ENCODE peak calls at places on chromosomes 2 and 18, in nine cellular contexts. One of them, this sample, is unnamed.

GRCh38 chr2:74028290-74028689 is 43.6 kb downstream of the TET3 start:
- DNase-seq in GM12891: no peak
- DNase-seq in OCI-M1: no peak
- DNase-seq in endodermal cell: no peak
- DNase-seq in stimulated activated CD4-positive, alpha-beta T cell treated with anti-CD3 and anti-CD28 coated beads, Interleukin-2, amount 100 ng/mL, for 48 hours: no peak
- DNase-seq in hippocampal formation: no peak
- DNase-seq in renal cortical epithelial cell: no peak
- DNase-seq in Daoy: no peak
- DNase-seq in transverse colon: no peak
- DNase-seq in this sample: no peak

GRCh38 chr18:75125359-75126331 is 83.3 kb downstream of the PTGR3 start:
- DNase-seq in GM12891: no peak
- DNase-seq in OCI-M1: no peak
- DNase-seq in endodermal cell: peak; percentile 79
- DNase-seq in stimulated activated CD4-positive, alpha-beta T cell treated with anti-CD3 and anti-CD28 coated beads, Interleukin-2, amount 100 ng/mL, for 48 hours: no peak
- DNase-seq in hippocampal formation: no peak
- DNase-seq in renal cortical epithelial cell: no peak
- DNase-seq in Daoy: peak; percentile 52
- DNase-seq in transverse colon: no peak
- DNase-seq in this sample: no peak

GRCh38 chr2:74822771-74823283 is 11.1 kb upstream of the HK2 start:
- DNase-seq in GM12891: no peak
- DNase-seq in OCI-M1: no peak
- DNase-seq in endodermal cell: peak; percentile 55
- DNase-seq in stimulated activated CD4-positive, alpha-beta T cell treated with anti-CD3 and anti-CD28 coated beads, Interleukin-2, amount 100 ng/mL, for 48 hours: no peak
- DNase-seq in hippocampal formation: no peak
- DNase-seq in renal cortical epithelial cell: no peak
- DNase-seq in Daoy: no peak
- DNase-seq in transverse colon: no peak
- DNase-seq in this sample: no peak

GRCh38 chr2:177324797-177325196 is 60.3 kb upstream of the NFE2L2 start:
- DNase-seq in GM12891: no peak
- DNase-seq in OCI-M1: no peak
- DNase-seq in endodermal cell: no peak
- DNase-seq in stimulated activated CD4-positive, alpha-beta T cell treated with anti-CD3 and anti-CD28 coated beads, Interleukin-2, amount 100 ng/mL, for 48 hours: no peak
- DNase-seq in hippocampal formation: no peak
- DNase-seq in renal cortical epithelial cell: no peak
- DNase-seq in Daoy: no peak
- DNase-seq in transverse colon: no peak
- DNase-seq in this sample: no peak

GRCh38 chr2:236998250-236998649 is 87.4 kb upstream of the COPS8 start:
- DNase-seq in GM12891: no peak
- DNase-seq in OCI-M1: no peak
- DNase-seq in endodermal cell: no peak
- DNase-seq in stimulated activated CD4-positive, alpha-beta T cell treated with anti-CD3 and anti-CD28 coated beads, Interleukin-2, amount 100 ng/mL, for 48 hours: no peak
- DNase-seq in hippocampal formation: no peak
- DNase-seq in renal cortical epithelial cell: peak; percentile 65
- DNase-seq in Daoy: peak; percentile 15
- DNase-seq in transverse colon: no peak
- DNase-seq in this sample: no peak

GRCh38 chr2:190110131-190110530 is 47.6 kb upstream of the MSTN start:
- DNase-seq in GM12891: no peak
- DNase-seq in OCI-M1: no peak
- DNase-seq in endodermal cell: no peak
- DNase-seq in stimulated activated CD4-positive, alpha-beta T cell treated with anti-CD3 and anti-CD28 coated beads, Interleukin-2, amount 100 ng/mL, for 48 hours: no peak
- DNase-seq in hippocampal formation: peak; percentile 35
- DNase-seq in renal cortical epithelial cell: no peak
- DNase-seq in Daoy: no peak
- DNase-seq in transverse colon: no peak
- DNase-seq in this sample: no peak

GRCh38 chr2:227238242-227239237 is 74.1 kb downstream of the COL4A3 start:
- DNase-seq in GM12891: peak; percentile 27
- DNase-seq in OCI-M1: peak; percentile 75
- DNase-seq in endodermal cell: peak; percentile 92
- DNase-seq in stimulated activated CD4-positive, alpha-beta T cell treated with anti-CD3 and anti-CD28 coated beads, Interleukin-2, amount 100 ng/mL, for 48 hours: peak; percentile 63
- DNase-seq in hippocampal formation: peak; percentile 23
- DNase-seq in renal cortical epithelial cell: peak; percentile 68
- DNase-seq in Daoy: peak; percentile 52
- DNase-seq in transverse colon: peak; percentile 71
- DNase-seq in this sample: peak; percentile 38

GRCh38 chr18:11074879-11075278 is 74.5 kb downstream of the PIEZO2 start:
- DNase-seq in GM12891: no peak
- DNase-seq in OCI-M1: no peak
- DNase-seq in endodermal cell: no peak
- DNase-seq in stimulated activated CD4-positive, alpha-beta T cell treated with anti-CD3 and anti-CD28 coated beads, Interleukin-2, amount 100 ng/mL, for 48 hours: no peak
- DNase-seq in hippocampal formation: no peak
- DNase-seq in renal cortical epithelial cell: no peak
- DNase-seq in Daoy: no peak
- DNase-seq in transverse colon: no peak
- DNase-seq in this sample: no peak

GRCh38 chr2:25165992-25166618 is 2.3 kb downstream of the POMC start:
- DNase-seq in GM12891: peak; percentile 58
- DNase-seq in OCI-M1: peak; percentile 55
- DNase-seq in endodermal cell: peak; percentile 87
- DNase-seq in stimulated activated CD4-positive, alpha-beta T cell treated with anti-CD3 and anti-CD28 coated beads, Interleukin-2, amount 100 ng/mL, for 48 hours: peak; percentile 34
- DNase-seq in hippocampal formation: no peak
- DNase-seq in renal cortical epithelial cell: no peak
- DNase-seq in Daoy: peak; percentile 57
- DNase-seq in transverse colon: peak; percentile 68
- DNase-seq in this sample: peak; percentile 70

GRCh38 chr2:647003-647560 is 30.1 kb downstream of the TMEM18 start:
- DNase-seq in GM12891: no peak
- DNase-seq in OCI-M1: no peak
- DNase-seq in endodermal cell: no peak
- DNase-seq in stimulated activated CD4-positive, alpha-beta T cell treated with anti-CD3 and anti-CD28 coated beads, Interleukin-2, amount 100 ng/mL, for 48 hours: no peak
- DNase-seq in hippocampal formation: no peak
- DNase-seq in renal cortical epithelial cell: no peak
- DNase-seq in Daoy: no peak
- DNase-seq in transverse colon: no peak
- DNase-seq in this sample: no peak

GRCh38 chr2:68807821-68808266 is 63.4 kb downstream of the BMP10 start:
- DNase-seq in GM12891: no peak
- DNase-seq in OCI-M1: no peak
- DNase-seq in endodermal cell: no peak
- DNase-seq in stimulated activated CD4-positive, alpha-beta T cell treated with anti-CD3 and anti-CD28 coated beads, Interleukin-2, amount 100 ng/mL, for 48 hours: no peak
- DNase-seq in hippocampal formation: no peak
- DNase-seq in renal cortical epithelial cell: peak; percentile 29
- DNase-seq in Daoy: no peak
- DNase-seq in transverse colon: peak; percentile 30
- DNase-seq in this sample: no peak

GRCh38 chr18:4765401-4765800 is 310.3 kb upstream of the DLGAP1 start:
- DNase-seq in GM12891: no peak
- DNase-seq in OCI-M1: no peak
- DNase-seq in endodermal cell: peak; percentile 70
- DNase-seq in stimulated activated CD4-positive, alpha-beta T cell treated with anti-CD3 and anti-CD28 coated beads, Interleukin-2, amount 100 ng/mL, for 48 hours: no peak
- DNase-seq in hippocampal formation: no peak
- DNase-seq in renal cortical epithelial cell: no peak
- DNase-seq in Daoy: no peak
- DNase-seq in transverse colon: no peak
- DNase-seq in this sample: no peak

GRCh38 chr2:240208096-240208495 is 67.6 kb upstream of the OTOS start:
- DNase-seq in GM12891: no peak
- DNase-seq in OCI-M1: no peak
- DNase-seq in endodermal cell: no peak
- DNase-seq in stimulated activated CD4-positive, alpha-beta T cell treated with anti-CD3 and anti-CD28 coated beads, Interleukin-2, amount 100 ng/mL, for 48 hours: no peak
- DNase-seq in hippocampal formation: no peak
- DNase-seq in renal cortical epithelial cell: no peak
- DNase-seq in Daoy: no peak
- DNase-seq in transverse colon: no peak
- DNase-seq in this sample: no peak

GRCh38 chr2:171317492-171318125 is 116.2 kb downstream of the METTL8 start:
- DNase-seq in GM12891: no peak
- DNase-seq in OCI-M1: no peak
- DNase-seq in endodermal cell: peak; percentile 55
- DNase-seq in stimulated activated CD4-positive, alpha-beta T cell treated with anti-CD3 and anti-CD28 coated beads, Interleukin-2, amount 100 ng/mL, for 48 hours: peak; percentile 7
- DNase-seq in hippocampal formation: no peak
- DNase-seq in renal cortical epithelial cell: no peak
- DNase-seq in Daoy: no peak
- DNase-seq in transverse colon: no peak
- DNase-seq in this sample: no peak